ENCODE peak calls at places on chromosomes 1 and 21, in six cellular contexts. U is breast epithelium, V is left ventricle myocardium inferior, A is fibroblast of lung, R is IMR-90, Y is Panc1. B is an unnamed sample. For H3K36me3, the result is how much of the 10 kb centered on the place peaks cover.

GRCh38 chr1:117534995-117535467 is 70.8 kb upstream of the TENT5C start:
- DNase-seq in U (no peak), R (peak), V (no peak), Y (no peak), A (peak), B (peak)

GRCh38 chr1:78836736-78837135 is 169.8 kb downstream of the ADGRL4 start:
- DNase-seq in A (peak), R (no peak), Y (no peak), U (no peak), V (no peak), B (no peak)

GRCh38 chr1:158972841-158973240 is 36.9 kb upstream of the IFI16 start:
- DNase-seq in A (peak), R (peak), U (no peak), Y (no peak), V (no peak), B (peak)

GRCh38 chr1:76053021-76053420 is 21.5 kb upstream of the ST6GALNAC3 start:
- DNase-seq in V (no peak), U (no peak), Y (no peak), R (no peak), A (no peak), B (peak)

GRCh38 chr21:28587748-28588147 is 404.9 kb downstream of the LTN1 start:
- DNase-seq in R (peak), V (no peak), U (no peak), A (peak), Y (no peak), B (no peak)

GRCh38 chr1:1080122-1080753 is 6.1 kb upstream of the RNF223 start:
- DNase-seq in Y (no peak), A (peak), U (peak), V (peak), R (peak), B (peak)

GRCh38 chr1:184020328-184020727 is 17.2 kb downstream of the COLGALT2 start:
- DNase-seq in A (no peak), Y (no peak), V (no peak), R (no peak), U (no peak), B (no peak)

GRCh38 chr1:154772056-154772455 is 98.0 kb downstream of the KCNN3 start:
- DNase-seq in R (no peak), A (no peak), V (no peak), Y (no peak), U (no peak), B (no peak)

GRCh38 chr1:25695066-25695990 is 78.7 kb downstream of the MAN1C1 start:
- DNase-seq in U (peak), Y (no peak), R (peak), V (peak), A (peak), B (peak)

GRCh38 chr1:76075188-76075489 is 593 bp downstream of the ST6GALNAC3 start:
- DNase-seq in Y (no peak), A (no peak), U (no peak), V (no peak), R (no peak), B (no peak)

GRCh38 chr1:207811319-207811718 is 59.5 kb downstream of the CD46 start:
- DNase-seq in U (no peak), Y (no peak), A (no peak), R (no peak), V (no peak), B (no peak)

GRCh38 chr1:207811920-207812720 is 60.3 kb downstream of the CD46 start:
- DNase-seq in A (peak), R (peak), Y (no peak), U (peak), V (peak), B (peak)

GRCh38 chr1:207810173-207810572 is 58.3 kb downstream of the CD46 start:
- DNase-seq in A (peak), V (no peak), Y (no peak), U (no peak), R (peak), B (no peak)

GRCh38 chr1:207808911-207809555 is 57.2 kb downstream of the CD46 start:
- DNase-seq in Y (no peak), A (no peak), U (no peak), R (no peak), V (no peak), B (no peak)

DNA sequence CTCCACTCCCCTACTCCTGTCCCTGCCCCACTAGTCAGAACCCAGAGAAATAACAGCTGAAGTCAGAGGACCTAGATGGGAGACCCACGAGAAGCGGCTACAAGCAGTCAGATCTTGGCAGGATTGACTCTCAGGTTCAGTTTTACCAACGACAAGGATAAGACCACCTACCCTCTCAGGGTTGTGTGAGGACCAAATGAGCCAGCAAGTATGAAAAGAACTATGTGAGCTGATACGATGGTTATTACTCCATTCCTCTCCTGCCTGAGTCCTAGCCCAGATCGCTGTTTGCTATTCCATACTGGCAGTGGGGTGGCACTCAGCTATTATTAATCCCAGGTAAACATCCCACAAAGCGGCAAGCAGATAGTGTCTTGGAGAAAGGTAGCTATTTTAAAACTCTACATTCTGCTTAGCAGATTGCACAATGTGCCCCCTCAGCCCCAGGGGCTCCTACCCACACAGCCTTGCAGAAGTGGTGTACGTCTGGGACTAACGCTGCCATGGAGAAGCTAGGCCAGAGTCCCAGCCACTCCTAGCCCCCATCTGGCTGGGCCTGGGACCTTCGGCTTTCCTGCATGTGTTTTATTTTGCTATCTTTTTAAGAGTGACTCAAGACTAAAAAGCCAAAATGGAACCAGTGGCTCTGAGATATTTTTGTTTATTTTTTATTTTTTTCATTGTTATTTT is 58.9 kb downstream of the CD46 start:
- DNase-seq in V (no peak), R (no peak), U (no peak), A (no peak), Y (no peak), B (no peak)
- H3K36me3 ChIP-seq in V (half or more), R (under half), U (under half), A (under half), Y (under half), B (under half)

DNA sequence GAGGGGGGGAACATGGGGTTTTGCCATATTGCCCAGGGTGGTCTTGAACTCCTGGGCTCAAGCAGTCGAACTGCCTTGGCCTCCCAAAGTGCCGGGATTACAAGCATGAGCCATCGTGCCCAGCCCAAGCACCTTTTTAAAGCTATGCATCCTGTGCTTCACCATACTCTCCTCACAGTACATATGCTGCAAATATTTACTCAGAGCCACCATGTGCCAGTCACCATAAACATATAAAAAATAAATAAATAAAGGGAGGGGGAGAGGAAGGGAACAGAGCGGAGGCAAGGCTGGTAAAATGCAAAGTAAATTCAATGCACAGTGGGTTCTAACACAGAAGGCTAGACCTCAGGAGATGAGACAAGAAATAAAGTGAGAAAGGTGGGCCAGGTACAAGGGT is 64.7 kb downstream of the CAPZB start:
- DNase-seq in U (no peak), Y (no peak), V (no peak), R (no peak), A (no peak), B (no peak)
- H3K36me3 ChIP-seq in U (under half), Y (under half), V (under half), R (under half), A (under half), B (under half)

DNA sequence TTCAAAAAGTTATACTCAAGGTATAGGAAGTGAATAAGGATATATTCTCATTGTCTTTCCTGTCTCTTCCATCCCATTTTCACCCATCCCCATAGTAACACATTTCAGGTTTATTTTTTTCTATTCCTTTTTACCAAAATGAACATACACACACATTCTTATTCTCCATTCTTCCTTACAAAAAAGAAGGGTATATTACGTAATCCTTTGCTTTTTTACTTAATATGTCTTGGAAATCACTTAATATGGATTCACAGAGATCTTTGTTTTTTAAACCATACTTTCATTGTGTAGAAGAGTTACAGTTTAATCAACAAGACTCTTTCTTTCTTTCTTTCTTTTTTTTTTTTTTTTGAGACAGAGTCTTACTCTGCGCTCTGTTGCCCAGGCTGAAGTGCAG is 128.2 kb upstream of the BMP8A start:
- DNase-seq in V (no peak), Y (no peak), R (no peak), U (no peak), A (no peak), B (no peak)
- H3K36me3 ChIP-seq in V (half or more), Y (under half), R (under half), U (under half), A (under half), B (under half)

GRCh38 chr1:51686450-51686849 is 69.6 kb downstream of the OSBPL9 start:
- DNase-seq in V (no peak), A (no peak), U (no peak), R (peak), Y (no peak), B (no peak)

GRCh38 chr1:51690285-51690961 is 73.5 kb downstream of the OSBPL9 start:
- DNase-seq in Y (peak), A (peak), U (no peak), R (peak), V (no peak), B (no peak)

GRCh38 chr1:51691920-51692319 is 75.0 kb downstream of the OSBPL9 start:
- DNase-seq in Y (no peak), A (no peak), V (no peak), R (no peak), U (no peak), B (no peak)

GRCh38 chr1:51689073-51689435 is 72.2 kb downstream of the OSBPL9 start:
- DNase-seq in R (no peak), U (no peak), V (no peak), Y (no peak), A (no peak), B (no peak)

DNA sequence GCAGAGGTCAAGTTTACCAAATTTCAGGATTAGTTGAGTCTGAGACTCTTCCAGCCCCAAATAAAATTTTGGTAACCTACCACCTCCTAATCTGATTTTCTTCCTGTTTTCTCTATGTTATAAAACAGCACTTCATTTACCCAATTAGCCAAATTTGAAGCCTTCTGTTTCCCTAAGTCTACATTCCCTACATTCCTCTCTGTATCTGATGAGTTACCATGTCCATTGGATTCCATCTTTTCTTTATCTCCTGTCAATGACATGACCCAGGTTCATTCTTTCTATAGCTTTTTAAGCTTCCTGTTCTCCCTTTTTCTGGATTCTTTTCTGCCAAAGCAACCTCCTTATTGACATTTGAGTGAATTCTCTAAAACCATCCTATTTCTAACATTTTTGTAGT is 72.8 kb downstream of the OSBPL9 start:
- DNase-seq in Y (no peak), U (no peak), R (no peak), V (no peak), A (no peak), B (no peak)
- H3K36me3 ChIP-seq in Y (under half), U (under half), R (under half), V (under half), A (under half), B (under half)

GRCh38 chr1:228142616-228143203 is 2.6 kb downstream of the GUK1 start:
- DNase-seq in U (no peak), V (no peak), A (no peak), Y (no peak), R (no peak), B (no peak)
- H3K36me3 ChIP-seq in U (under half), V (under half), A (under half), Y (under half), R (under half), B (under half)

GRCh38 chr1:35748326-35748725 is 21.5 kb downstream of the CLSPN start:
- DNase-seq in V (no peak), U (no peak), A (no peak), R (no peak), Y (no peak), B (no peak)

DNA sequence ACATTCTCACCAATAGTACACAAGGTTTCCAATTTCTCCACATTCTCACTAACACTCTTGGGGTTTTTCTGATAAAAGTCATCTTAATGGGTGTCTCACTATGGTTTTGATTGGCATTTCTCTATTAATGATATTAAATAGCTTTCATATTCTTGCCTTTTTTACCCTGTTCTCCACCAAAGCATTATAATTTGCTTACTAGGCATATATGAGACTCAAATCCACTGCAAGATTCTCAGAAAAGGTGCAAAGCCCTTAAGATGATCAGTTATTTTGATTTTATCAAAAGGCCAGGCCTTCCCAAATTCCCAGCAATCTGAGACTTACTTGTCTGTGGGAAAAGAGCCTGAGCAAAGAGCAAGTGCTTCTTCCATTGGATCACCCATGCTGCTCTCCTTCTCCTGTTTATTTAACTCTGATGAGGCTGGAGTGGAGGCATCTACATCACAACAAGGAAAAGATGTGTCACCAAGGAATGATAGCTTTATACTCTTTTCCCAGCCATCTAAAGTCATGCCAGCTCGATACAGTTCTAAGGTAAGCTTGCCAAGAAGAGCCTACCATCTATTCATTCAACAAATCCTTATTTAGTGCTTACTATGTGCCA is 24.6 kb downstream of the CLSPN start:
- DNase-seq in R (peak), Y (no peak), U (no peak), A (no peak), V (no peak), B (no peak)
- H3K36me3 ChIP-seq in R (under half), Y (under half), U (under half), A (under half), V (under half), B (under half)

GRCh38 chr1:226384717-226385116 is 23.2 kb downstream of the PARP1 start:
- DNase-seq in A (no peak), Y (no peak), R (no peak), V (no peak), U (no peak), B (no peak)

GRCh38 chr1:226384040-226384439 is 23.9 kb downstream of the PARP1 start:
- DNase-seq in A (no peak), V (no peak), R (no peak), U (no peak), Y (no peak), B (no peak)

GRCh38 chr1:226390681-226391080 is 17.2 kb downstream of the PARP1 start:
- DNase-seq in Y (no peak), U (no peak), V (no peak), R (no peak), A (no peak), B (no peak)

DNA sequence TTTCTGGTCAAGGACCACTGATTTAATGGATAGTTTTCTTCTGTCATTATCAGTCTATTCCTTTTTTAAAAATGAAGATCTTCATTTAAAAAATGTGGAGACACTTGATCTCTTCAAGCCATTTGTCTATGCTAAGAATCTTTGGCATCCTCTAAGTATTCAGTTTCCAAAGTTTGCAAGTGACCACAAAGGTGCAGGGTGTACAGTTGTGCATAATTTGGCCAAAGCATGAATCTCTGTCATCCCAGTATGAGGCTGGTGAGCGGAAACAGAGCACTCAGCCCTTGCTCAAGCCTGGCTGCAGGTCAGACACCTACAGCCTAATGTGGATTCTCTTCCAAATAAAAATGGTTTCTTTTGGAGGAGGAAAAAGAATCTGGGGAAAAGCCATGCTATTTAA is 19.8 kb downstream of the PARP1 start:
- DNase-seq in A (no peak), U (no peak), V (no peak), R (no peak), Y (no peak), B (no peak)
- H3K36me3 ChIP-seq in A (under half), U (under half), V (half or more), R (half or more), Y (under half), B (under half)

GRCh38 chr21:34969431-34970036 is 79.6 kb downstream of the RUNX1 start:
- DNase-seq in R (no peak), V (no peak), Y (no peak), U (no peak), A (peak), B (no peak)
- H3K36me3 ChIP-seq in R (under half), V (under half), Y (under half), U (under half), A (under half), B (under half)

GRCh38 chr1:77228836-77229235 is 9.6 kb upstream of the PIGK start:
- DNase-seq in U (no peak), V (no peak), Y (no peak), A (no peak), R (no peak), B (no peak)
- H3K36me3 ChIP-seq in U (under half), V (under half), Y (under half), A (under half), R (under half), B (under half)